ENCODE peak calls at places on chromosome 11, in ten cellular contexts. C is PC-3; J is nucleus accumbens; P is psoas muscle; K is T follicular helper cell; W is GM03348; N is stomach; L is activated CD4-positive, alpha-beta T cell treated with anti-CD3 and anti-CD28 coated beads for 48 hours; V is activated T-helper 1 cell treated with anti-CD3 and anti-CD28 coated beads, Interleukin-2, amount 50 U/mL, for 16 hours; G is hypothalamus. Y is an unnamed sample.

GRCh38 chr11:8243458-8243857 is 20.2 kb downstream of the LMO1 start:
- DNase-seq in C (no peak), J (no peak), P (no peak), K (no peak), W (no peak), N (no peak), L (no peak), V (no peak), G (no peak), Y (no peak)

GRCh38 chr11:113628912-113629311 is 77.2 kb downstream of the TMPRSS5 start:
- DNase-seq in C (no peak), J (no peak), P (no peak), K (no peak), W (no peak), N (no peak), L (no peak), V (no peak), G (no peak), Y (no peak)

GRCh38 chr11:35875466-35875865 is 68.4 kb upstream of the LDLRAD3 start:
- DNase-seq in C (no peak), J (no peak), P (no peak), K (no peak), W (no peak), N (no peak), L (no peak), V (no peak), G (no peak), Y (no peak)

GRCh38 chr11:77174559-77174958 is 46.5 kb downstream of the MYO7A start:
- DNase-seq in C (no peak), J (no peak), P (no peak), K (no peak), W (no peak), N (no peak), L (no peak), V (no peak), G (no peak), Y (no peak)

GRCh38 chr11:92152245-92152644 is 72.4 kb upstream of the FAT3 start:
- DNase-seq in C (peak), J (no peak), P (no peak), K (no peak), W (no peak), N (no peak), L (no peak), V (no peak), G (no peak), Y (no peak)

GRCh38 chr11:69504576-69505420 is 23.3 kb downstream of the LINC01488 start:
- DNase-seq in C (no peak), J (no peak), P (no peak), K (no peak), W (no peak), N (no peak), L (no peak), V (no peak), G (no peak), Y (no peak)

GRCh38 chr11:11261629-11262028 is 91.4 kb downstream of the CSNK2A3 start:
- DNase-seq in C (no peak), J (no peak), P (no peak), K (no peak), W (no peak), N (no peak), L (no peak), V (no peak), G (no peak), Y (no peak)

GRCh38 chr11:35605691-35606090 is 12.6 kb upstream of the FJX1 start:
- DNase-seq in C (no peak), J (no peak), P (no peak), K (no peak), W (peak), N (no peak), L (no peak), V (no peak), G (peak), Y (peak)

GRCh38 chr11:2652362-2652761 is 47.4 kb downstream of the KCNQ1OT1 start:
- DNase-seq in C (no peak), J (no peak), P (no peak), K (no peak), W (no peak), N (no peak), L (no peak), V (no peak), G (no peak), Y (no peak)

GRCh38 chr11:70934999-70935768 is 317.2 kb downstream of the SHANK2 start:
- DNase-seq in C (peak), J (no peak), P (no peak), K (no peak), W (no peak), N (no peak), L (no peak), V (no peak), G (no peak), Y (peak)

GRCh38 chr11:128323381-128323780 is 264.0 kb downstream of the ETS1 start:
- DNase-seq in C (no peak), J (no peak), P (no peak), K (no peak), W (peak), N (no peak), L (peak), V (no peak), G (no peak), Y (peak)

GRCh38 chr11:14423633-14424032 is 64.7 kb upstream of the RRAS2 start:
- DNase-seq in C (peak), J (no peak), P (no peak), K (no peak), W (no peak), N (no peak), L (no peak), V (no peak), G (no peak), Y (no peak)

GRCh38 chr11:77203901-77204755 is 76.1 kb downstream of the MYO7A start:
- DNase-seq in C (no peak), J (no peak), P (no peak), K (no peak), W (no peak), N (no peak), L (no peak), V (no peak), G (no peak), Y (no peak)

GRCh38 chr11:59000007-59000406 is 60.7 kb downstream of the GLYATL1 start:
- DNase-seq in C (no peak), J (no peak), P (no peak), K (no peak), W (no peak), N (no peak), L (no peak), V (no peak), G (no peak), Y (no peak)